ENCODE peak calls at places on chromosome 10, in ten cellular contexts. One of them, this sample, is unnamed.

GRCh38 chr10:132570771-132571564 is 33.4 kb downstream of the INPP5A start:
- DNase-seq in heart left ventricle: no peak
- DNase-seq in dorsolateral prefrontal cortex: peak; percentile 50
- DNase-seq in right atrium auricular region: no peak
- DNase-seq in OCI-LY7: peak; percentile 76
- DNase-seq in B cell: peak; percentile 89
- DNase-seq in MM.1S: peak; percentile 69
- DNase-seq in fibroblast of the aortic adventitia: no peak
- DNase-seq in HCT116: no peak
- DNase-seq in cardiac muscle cell: no peak
- DNase-seq in this sample: no peak

GRCh38 chr10:79098596-79099015 is 29.8 kb downstream of the ZMIZ1 start:
- DNase-seq in cardiac muscle cell: no peak
- DNase-seq in HCT116: no peak
- DNase-seq in OCI-LY7: peak; percentile 89
- DNase-seq in heart left ventricle: no peak
- DNase-seq in fibroblast of the aortic adventitia: no peak
- DNase-seq in dorsolateral prefrontal cortex: no peak
- DNase-seq in B cell: peak; percentile 62
- DNase-seq in right atrium auricular region: no peak
- DNase-seq in MM.1S: peak; percentile 36
- DNase-seq in this sample: peak; percentile 45

GRCh38 chr10:81569488-81569887 is 305.5 kb upstream of the NRG3 start:
- DNase-seq in heart left ventricle: no peak
- DNase-seq in dorsolateral prefrontal cortex: no peak
- DNase-seq in MM.1S: no peak
- DNase-seq in cardiac muscle cell: no peak
- DNase-seq in HCT116: no peak
- DNase-seq in fibroblast of the aortic adventitia: no peak
- DNase-seq in right atrium auricular region: no peak
- DNase-seq in OCI-LY7: no peak
- DNase-seq in B cell: no peak
- DNase-seq in this sample: no peak

GRCh38 chr10:34013235-34013634 is 678.8 kb upstream of the NRP1 start:
- DNase-seq in MM.1S: no peak
- DNase-seq in HCT116: no peak
- DNase-seq in B cell: no peak
- DNase-seq in dorsolateral prefrontal cortex: no peak
- DNase-seq in cardiac muscle cell: no peak
- DNase-seq in right atrium auricular region: no peak
- DNase-seq in fibroblast of the aortic adventitia: no peak
- DNase-seq in OCI-LY7: no peak
- DNase-seq in heart left ventricle: no peak
- DNase-seq in this sample: no peak

GRCh38 chr10:80462986-80463741 is 9.1 kb downstream of the TSPAN14 start:
- DNase-seq in HCT116: no peak
- DNase-seq in cardiac muscle cell: no peak
- DNase-seq in B cell: peak; percentile 53
- DNase-seq in right atrium auricular region: no peak
- DNase-seq in OCI-LY7: peak; percentile 81
- DNase-seq in dorsolateral prefrontal cortex: no peak
- DNase-seq in fibroblast of the aortic adventitia: peak; percentile 45
- DNase-seq in MM.1S: no peak
- DNase-seq in heart left ventricle: no peak
- DNase-seq in this sample: peak; percentile 74

GRCh38 chr10:8346861-8347260 is 292.4 kb downstream of the GATA3 start:
- DNase-seq in B cell: no peak
- DNase-seq in OCI-LY7: no peak
- DNase-seq in cardiac muscle cell: no peak
- DNase-seq in HCT116: no peak
- DNase-seq in MM.1S: no peak
- DNase-seq in fibroblast of the aortic adventitia: no peak
- DNase-seq in heart left ventricle: no peak
- DNase-seq in right atrium auricular region: no peak
- DNase-seq in dorsolateral prefrontal cortex: no peak
- DNase-seq in this sample: no peak

GRCh38 chr10:119371704-119372663 is 164.6 kb downstream of the GRK5 start:
- DNase-seq in OCI-LY7: no peak
- DNase-seq in fibroblast of the aortic adventitia: peak; percentile 61
- DNase-seq in cardiac muscle cell: peak; percentile 27
- DNase-seq in heart left ventricle: no peak
- DNase-seq in HCT116: no peak
- DNase-seq in B cell: no peak
- DNase-seq in dorsolateral prefrontal cortex: no peak
- DNase-seq in right atrium auricular region: no peak
- DNase-seq in MM.1S: no peak
- DNase-seq in this sample: no peak

GRCh38 chr10:11163990-11164805 is 146.5 kb downstream of the CELF2 start:
- DNase-seq in HCT116: no peak
- DNase-seq in right atrium auricular region: no peak
- DNase-seq in B cell: no peak
- DNase-seq in cardiac muscle cell: no peak
- DNase-seq in heart left ventricle: peak; percentile 34
- DNase-seq in dorsolateral prefrontal cortex: peak; percentile 62
- DNase-seq in MM.1S: peak; percentile 53
- DNase-seq in OCI-LY7: peak; percentile 35
- DNase-seq in fibroblast of the aortic adventitia: peak; percentile 17
- DNase-seq in this sample: no peak

GRCh38 chr10:62658516-62658915 is 146.0 kb upstream of the ADO start:
- DNase-seq in B cell: no peak
- DNase-seq in HCT116: no peak
- DNase-seq in OCI-LY7: no peak
- DNase-seq in fibroblast of the aortic adventitia: no peak
- DNase-seq in MM.1S: no peak
- DNase-seq in heart left ventricle: peak; percentile 35
- DNase-seq in cardiac muscle cell: no peak
- DNase-seq in right atrium auricular region: no peak
- DNase-seq in dorsolateral prefrontal cortex: no peak
- DNase-seq in this sample: no peak

GRCh38 chr10:112361951-112362770 is 11.8 kb upstream of the ACSL5 start:
- DNase-seq in OCI-LY7: no peak
- DNase-seq in cardiac muscle cell: peak; percentile 85
- DNase-seq in B cell: no peak
- DNase-seq in dorsolateral prefrontal cortex: peak; percentile 53
- DNase-seq in fibroblast of the aortic adventitia: peak; percentile 74
- DNase-seq in MM.1S: no peak
- DNase-seq in heart left ventricle: peak; percentile 58
- DNase-seq in HCT116: no peak
- DNase-seq in right atrium auricular region: peak; percentile 86
- DNase-seq in this sample: peak; percentile 80

GRCh38 chr10:24953350-24954074 is 1.1 kb upstream of the PRTFDC1 start:
- DNase-seq in OCI-LY7: no peak
- DNase-seq in cardiac muscle cell: peak; percentile 85
- DNase-seq in MM.1S: no peak
- DNase-seq in dorsolateral prefrontal cortex: no peak
- DNase-seq in B cell: no peak
- DNase-seq in fibroblast of the aortic adventitia: peak; percentile 91
- DNase-seq in HCT116: no peak
- DNase-seq in right atrium auricular region: no peak
- DNase-seq in heart left ventricle: no peak
- DNase-seq in this sample: peak; percentile 89

GRCh38 chr10:11447571-11447970 is 163.9 kb downstream of the USP6NL start:
- DNase-seq in cardiac muscle cell: no peak
- DNase-seq in heart left ventricle: no peak
- DNase-seq in right atrium auricular region: no peak
- DNase-seq in fibroblast of the aortic adventitia: no peak
- DNase-seq in dorsolateral prefrontal cortex: no peak
- DNase-seq in MM.1S: no peak
- DNase-seq in OCI-LY7: no peak
- DNase-seq in HCT116: no peak
- DNase-seq in B cell: no peak
- DNase-seq in this sample: no peak

DNA sequence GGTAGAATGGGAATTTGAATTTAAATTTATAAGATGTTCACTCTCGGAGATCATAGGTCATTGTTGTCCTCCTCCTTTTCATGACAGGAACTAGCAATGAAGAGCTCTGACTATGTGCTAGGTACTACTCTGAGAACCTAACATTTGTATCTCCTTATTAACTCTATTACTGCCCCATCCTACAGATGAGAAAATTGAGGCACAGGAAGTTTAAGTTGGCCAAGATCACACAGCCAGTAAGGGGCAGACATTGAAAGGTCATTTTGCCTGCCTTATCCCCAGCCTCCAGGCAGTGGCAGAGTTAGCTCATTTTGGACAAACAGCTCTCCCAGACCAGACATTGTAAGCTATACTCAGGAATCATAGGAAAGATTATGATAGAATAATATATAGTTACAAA is 6.0 kb downstream of the SRGN start:
- DNase-seq in fibroblast of the aortic adventitia: peak; percentile 56
- DNase-seq in dorsolateral prefrontal cortex: no peak
- DNase-seq in HCT116: peak; percentile 27
- DNase-seq in cardiac muscle cell: peak; percentile 56
- DNase-seq in OCI-LY7: no peak
- DNase-seq in heart left ventricle: no peak
- DNase-seq in B cell: no peak
- DNase-seq in right atrium auricular region: no peak
- DNase-seq in MM.1S: no peak
- DNase-seq in this sample: peak; percentile 49
- TF ChIP-seq CTCF in fibroblast of the aortic adventitia: peak; percentile 39
- TF ChIP-seq CTCF in dorsolateral prefrontal cortex: no peak
- TF ChIP-seq CTCF in HCT116: no peak
- TF ChIP-seq CTCF in cardiac muscle cell: peak; percentile 18
- TF ChIP-seq CTCF in OCI-LY7: no peak
- TF ChIP-seq CTCF in heart left ventricle: no peak
- TF ChIP-seq CTCF in B cell: no peak
- TF ChIP-seq CTCF in right atrium auricular region: no peak
- TF ChIP-seq CTCF in MM.1S: no peak
- TF ChIP-seq CTCF in this sample: no peak

GRCh38 chr10:5738427-5738826 is 53.8 kb downstream of the TASOR2 start:
- DNase-seq in dorsolateral prefrontal cortex: no peak
- DNase-seq in right atrium auricular region: no peak
- DNase-seq in cardiac muscle cell: no peak
- DNase-seq in HCT116: no peak
- DNase-seq in OCI-LY7: no peak
- DNase-seq in fibroblast of the aortic adventitia: no peak
- DNase-seq in MM.1S: no peak
- DNase-seq in heart left ventricle: no peak
- DNase-seq in B cell: no peak
- DNase-seq in this sample: no peak

GRCh38 chr10:5735119-5735518 is 50.5 kb downstream of the TASOR2 start:
- DNase-seq in right atrium auricular region: no peak
- DNase-seq in OCI-LY7: no peak
- DNase-seq in fibroblast of the aortic adventitia: no peak
- DNase-seq in dorsolateral prefrontal cortex: no peak
- DNase-seq in HCT116: no peak
- DNase-seq in B cell: no peak
- DNase-seq in cardiac muscle cell: no peak
- DNase-seq in MM.1S: no peak
- DNase-seq in heart left ventricle: no peak
- DNase-seq in this sample: no peak

GRCh38 chr10:5741276-5741675 is 56.6 kb downstream of the TASOR2 start:
- DNase-seq in MM.1S: no peak
- DNase-seq in dorsolateral prefrontal cortex: no peak
- DNase-seq in HCT116: no peak
- DNase-seq in OCI-LY7: peak; percentile 77
- DNase-seq in heart left ventricle: no peak
- DNase-seq in right atrium auricular region: no peak
- DNase-seq in cardiac muscle cell: no peak
- DNase-seq in fibroblast of the aortic adventitia: no peak
- DNase-seq in B cell: no peak
- DNase-seq in this sample: no peak

GRCh38 chr10:5736591-5736990 is 52.0 kb downstream of the TASOR2 start:
- DNase-seq in cardiac muscle cell: no peak
- DNase-seq in OCI-LY7: no peak
- DNase-seq in B cell: no peak
- DNase-seq in HCT116: no peak
- DNase-seq in right atrium auricular region: no peak
- DNase-seq in fibroblast of the aortic adventitia: no peak
- DNase-seq in dorsolateral prefrontal cortex: no peak
- DNase-seq in MM.1S: no peak
- DNase-seq in heart left ventricle: no peak
- DNase-seq in this sample: no peak

DNA sequence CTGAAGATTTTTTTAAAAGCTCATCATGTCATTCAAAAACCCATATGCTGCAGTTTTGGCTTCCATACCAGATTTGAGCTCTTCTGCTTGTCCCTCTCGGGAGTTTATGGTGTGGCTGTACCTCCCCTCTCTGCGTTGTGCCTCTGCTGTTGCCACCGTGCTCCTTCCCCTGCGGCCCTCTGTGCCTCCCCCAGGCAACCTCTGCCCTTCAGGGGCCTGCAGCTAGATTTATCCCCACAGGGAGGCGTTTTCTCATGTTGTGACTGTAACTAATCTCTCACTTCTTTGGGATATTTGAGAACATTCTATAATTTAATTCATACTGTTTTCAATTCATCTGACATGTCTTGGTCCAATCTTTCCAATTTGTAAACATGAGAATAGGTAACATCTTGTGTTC is 52.7 kb downstream of the TASOR2 start:
- DNase-seq in right atrium auricular region: no peak
- DNase-seq in OCI-LY7: peak; percentile 43
- DNase-seq in dorsolateral prefrontal cortex: no peak
- DNase-seq in cardiac muscle cell: no peak
- DNase-seq in HCT116: no peak
- DNase-seq in heart left ventricle: no peak
- DNase-seq in fibroblast of the aortic adventitia: no peak
- DNase-seq in B cell: no peak
- DNase-seq in MM.1S: no peak
- DNase-seq in this sample: no peak
- TF ChIP-seq CTCF in right atrium auricular region: no peak
- TF ChIP-seq CTCF in OCI-LY7: peak; percentile 70
- TF ChIP-seq CTCF in dorsolateral prefrontal cortex: no peak
- TF ChIP-seq CTCF in cardiac muscle cell: no peak
- TF ChIP-seq CTCF in HCT116: no peak
- TF ChIP-seq CTCF in heart left ventricle: no peak
- TF ChIP-seq CTCF in fibroblast of the aortic adventitia: no peak
- TF ChIP-seq CTCF in B cell: peak; percentile 14
- TF ChIP-seq CTCF in MM.1S: no peak
- TF ChIP-seq CTCF in this sample: no peak

DNA sequence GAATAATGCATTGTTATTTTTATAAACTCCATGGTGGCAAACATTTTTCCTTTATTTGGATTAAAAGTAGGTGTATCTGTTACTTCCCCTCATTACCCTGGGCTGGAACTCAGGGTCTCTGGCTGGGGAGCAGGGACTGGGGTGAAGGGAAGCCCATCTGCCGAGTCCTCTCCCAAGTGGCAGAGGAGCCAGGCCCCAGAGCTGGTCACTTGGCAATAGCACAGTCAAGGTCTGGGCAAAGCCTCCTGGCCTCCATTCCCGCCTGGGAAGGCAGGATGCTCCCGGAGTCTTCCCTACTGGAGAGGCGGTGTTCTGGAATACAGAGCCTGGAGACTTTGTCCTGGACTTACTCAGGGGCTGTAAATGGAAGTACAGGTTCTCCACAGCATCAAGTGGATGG is 76.2 kb downstream of the CDH23 start:
- DNase-seq in fibroblast of the aortic adventitia: no peak
- DNase-seq in dorsolateral prefrontal cortex: no peak
- DNase-seq in B cell: no peak
- DNase-seq in cardiac muscle cell: no peak
- DNase-seq in OCI-LY7: no peak
- DNase-seq in heart left ventricle: no peak
- DNase-seq in right atrium auricular region: no peak
- DNase-seq in MM.1S: no peak
- DNase-seq in HCT116: no peak
- DNase-seq in this sample: no peak
- TF ChIP-seq CTCF in fibroblast of the aortic adventitia: no peak
- TF ChIP-seq CTCF in dorsolateral prefrontal cortex: no peak
- TF ChIP-seq CTCF in B cell: no peak
- TF ChIP-seq CTCF in cardiac muscle cell: no peak
- TF ChIP-seq CTCF in OCI-LY7: no peak
- TF ChIP-seq CTCF in heart left ventricle: no peak
- TF ChIP-seq CTCF in right atrium auricular region: no peak
- TF ChIP-seq CTCF in MM.1S: no peak
- TF ChIP-seq CTCF in HCT116: no peak
- TF ChIP-seq CTCF in this sample: no peak

GRCh38 chr10:71746344-71747037 is 26.8 kb downstream of the VSIR start:
- DNase-seq in HCT116: no peak
- DNase-seq in cardiac muscle cell: peak; percentile 44
- DNase-seq in B cell: no peak
- DNase-seq in OCI-LY7: peak; percentile 62
- DNase-seq in dorsolateral prefrontal cortex: no peak
- DNase-seq in right atrium auricular region: no peak
- DNase-seq in heart left ventricle: peak; percentile 80
- DNase-seq in fibroblast of the aortic adventitia: peak; percentile 19
- DNase-seq in MM.1S: no peak
- DNase-seq in this sample: no peak
- TF ChIP-seq CTCF in HCT116: no peak
- TF ChIP-seq CTCF in cardiac muscle cell: no peak
- TF ChIP-seq CTCF in B cell: no peak
- TF ChIP-seq CTCF in OCI-LY7: peak; percentile 55
- TF ChIP-seq CTCF in dorsolateral prefrontal cortex: no peak
- TF ChIP-seq CTCF in right atrium auricular region: no peak
- TF ChIP-seq CTCF in heart left ventricle: peak; percentile 43
- TF ChIP-seq CTCF in fibroblast of the aortic adventitia: no peak
- TF ChIP-seq CTCF in MM.1S: no peak
- TF ChIP-seq CTCF in this sample: no peak

This sample was measured in fibroblast of mammary gland.